ENCODE peak calls at places on chromosomes 6 and 20, in eight cellular contexts. U, Z, J, G, P, M, S and D are unnamed samples. For H3K4me1, the result is how much of the 10 kb centered on the place peaks cover.

GRCh38 chr20:63625771-63626423 is 1.0 kb downstream of the GMEB2 start:
- DNase-seq in M (no peak), Z (no peak), G (peak), S (peak), U (no peak), P (peak), J (no peak), D (no peak)

GRCh38 chr6:93416575-93417420 is 2.6 kb downstream of the EPHA7 start:
- DNase-seq in P (no peak), U (no peak), M (no peak), Z (peak), G (peak), J (peak), S (no peak), D (no peak)

GRCh38 chr6:70363741-70364493 is 49.4 kb upstream of the FAM135A start:
- DNase-seq in S (no peak), M (no peak), Z (no peak), P (no peak), G (no peak), J (no peak), U (no peak), D (no peak)

GRCh38 chr20:10609276-10609675 is 64.5 kb downstream of the JAG1 start:
- DNase-seq in P (peak), M (peak), S (peak), J (no peak), Z (no peak), U (no peak), G (peak), D (no peak)

GRCh38 chr20:63573739-63574131 is 304 bp downstream of the HELZ2 start:
- DNase-seq in M (no peak), U (no peak), S (no peak), P (no peak), Z (no peak), J (no peak), G (no peak), D (no peak)

GRCh38 chr6:35449287-35449881 is 2.8 kb upstream of the FANCE start:
- DNase-seq in M (no peak), Z (no peak), P (peak), J (peak), S (no peak), U (no peak), G (no peak), D (no peak)

GRCh38 chr6:37456126-37456525 is 23.1 kb downstream of the CMTR1 start:
- DNase-seq in U (no peak), G (no peak), J (peak), S (no peak), M (no peak), P (no peak), Z (no peak), D (no peak)

GRCh38 chr20:45817652-45818194 is 5.3 kb downstream of the UBE2C start:
- DNase-seq in P (no peak), U (no peak), J (peak), M (no peak), G (no peak), Z (no peak), S (no peak), D (no peak)

GRCh38 chr6:27814665-27815424 is 97.4 kb downstream of the OR2B2 start:
- DNase-seq in M (peak), G (no peak), Z (no peak), P (peak), J (peak), S (peak), U (peak), D (no peak)

GRCh38 chr6:57255451-57256181 is 33.5 kb upstream of the RAB23 start:
- DNase-seq in Z (no peak), U (no peak), G (no peak), S (no peak), M (no peak), J (no peak), P (no peak), D (no peak)

GRCh38 chr6:118668761-118669411 is 17.5 kb upstream of the CEP85L start:
- DNase-seq in U (no peak), Z (no peak), P (no peak), S (no peak), J (no peak), G (no peak), M (no peak), D (no peak)

GRCh38 chr6:144745434-144745833 is 460.3 kb downstream of the UTRN start:
- DNase-seq in P (no peak), M (no peak), S (no peak), U (no peak), J (no peak), G (no peak), Z (no peak), D (no peak)

GRCh38 chr6:73323323-73323722 is 30.8 kb downstream of the DPPA5 start:
- DNase-seq in P (no peak), G (no peak), J (no peak), U (no peak), Z (no peak), M (no peak), S (no peak), D (no peak)

GRCh38 chr6:79718509-79719247 is 87.5 kb downstream of the SH3BGRL2 start:
- DNase-seq in Z (no peak), G (no peak), U (no peak), J (no peak), S (no peak), M (no peak), P (no peak), D (no peak)

GRCh38 chr6:78483546-78483945 is 383.8 kb upstream of the IRAK1BP1 start:
- DNase-seq in U (no peak), P (no peak), J (no peak), G (no peak), Z (no peak), S (no peak), M (no peak), D (no peak)

GRCh38 chr20:10667077-10667401 is 6.8 kb downstream of the JAG1 start:
- DNase-seq in J (peak), S (peak), Z (peak), U (no peak), P (no peak), M (peak), G (peak), D (no peak)

GRCh38 chr6:70292144-70292543 is 10.7 kb downstream of the COL9A1 start:
- DNase-seq in G (no peak), Z (no peak), M (no peak), U (no peak), S (no peak), P (no peak), J (no peak), D (no peak)

GRCh38 chr6:28490191-28490890 is 25.3 kb downstream of the GPX6 start:
- DNase-seq in Z (no peak), G (no peak), M (peak), P (no peak), U (no peak), J (no peak), S (no peak), D (no peak)

GRCh38 chr20:45495438-45495985 is 19.9 kb downstream of the SPINT3 start:
- DNase-seq in S (no peak), G (no peak), P (no peak), M (no peak), Z (no peak), J (no peak), U (no peak), D (no peak)

GRCh38 chr20:54475334-54476287 is at the start of gene DOK5:
- DNase-seq in J (peak), U (no peak), G (peak), M (peak), Z (no peak), P (peak), S (peak), D (no peak)

GRCh38 chr6:152380993-152381898 is 255.9 kb downstream of the SYNE1 start:
- DNase-seq in P (peak), J (peak), S (peak), U (no peak), Z (peak), M (peak), G (peak), D (no peak)

GRCh38 chr20:17835941-17836861 is 132.4 kb downstream of the SNX5 start:
- DNase-seq in M (peak), Z (no peak), P (no peak), G (peak), S (peak), U (no peak), J (no peak), D (no peak)

GRCh38 chr20:63567382-63568169 is 6.5 kb downstream of the HELZ2 start:
- DNase-seq in J (no peak), S (no peak), Z (no peak), P (peak), G (no peak), U (no peak), M (no peak), D (no peak)

GRCh38 chr6:52598123-52598823 is 21.4 kb upstream of the TRAM2 start:
- DNase-seq in G (peak), M (peak), J (no peak), Z (no peak), U (peak), S (peak), P (peak), D (no peak)

GRCh38 chr6:106910999-106911949 is 63.3 kb downstream of the CD24 start:
- DNase-seq in U (no peak), J (peak), M (no peak), P (no peak), G (no peak), Z (no peak), S (no peak), D (no peak)

GRCh38 chr20:46406986-46407670 is 713 bp upstream of the ELMO2 start:
- DNase-seq in M (peak), Z (peak), S (peak), J (peak), U (no peak), P (peak), G (peak), D (no peak)

GRCh38 chr20:34538671-34539123 is 19.8 kb upstream of the MAP1LC3A start:
- DNase-seq in U (no peak), Z (no peak), G (peak), S (peak), J (peak), M (peak), P (peak), D (no peak)

GRCh38 chr20:52484438-52484837 is 292.9 kb upstream of the ZFP64 start:
- DNase-seq in G (no peak), M (no peak), J (peak), S (no peak), Z (no peak), P (no peak), U (no peak), D (no peak)

GRCh38 chr20:43771791-43772190 is 45.0 kb upstream of the GTSF1L start:
- DNase-seq in U (no peak), J (no peak), M (no peak), S (no peak), Z (no peak), P (no peak), G (no peak), D (no peak)

GRCh38 chr20:62628691-62629090 is 13.6 kb upstream of the SLCO4A1 start:
- DNase-seq in P (no peak), J (no peak), M (no peak), G (no peak), U (no peak), Z (peak), S (no peak), D (no peak)

GRCh38 chr20:1274485-1275313 is 8.6 kb downstream of the SNPH start:
- DNase-seq in J (no peak), U (no peak), M (no peak), P (no peak), Z (no peak), G (no peak), S (no peak), D (no peak)

GRCh38 chr6:136180729-136181128 is 69.4 kb downstream of the MTFR2 start:
- DNase-seq in Z (no peak), J (no peak), U (no peak), P (no peak), G (no peak), S (no peak), M (no peak), D (no peak)

GRCh38 chr6:101178748-101179147 is 214.8 kb upstream of the GRIK2 start:
- DNase-seq in J (no peak), M (no peak), U (no peak), S (no peak), G (no peak), Z (no peak), P (no peak), D (no peak)

GRCh38 chr20:62570897-62571666 is 71.2 kb upstream of the SLCO4A1 start:
- DNase-seq in S (no peak), P (no peak), Z (no peak), G (no peak), J (no peak), M (no peak), U (no peak), D (no peak)

GRCh38 chr6:155021680-155022079 is 26.6 kb downstream of the TIAM2 start:
- DNase-seq in Z (no peak), P (no peak), G (no peak), U (no peak), M (no peak), S (no peak), J (no peak), D (no peak)

GRCh38 chr20:25865715-25866656 is 169.3 kb upstream of the ZNF337 start:
- DNase-seq in U (no peak), P (peak), J (peak), S (peak), Z (peak), M (peak), G (peak), D (no peak)

GRCh38 chr6:121791396-121792315 is 356.2 kb downstream of the GJA1 start:
- DNase-seq in M (no peak), S (no peak), G (no peak), J (no peak), Z (no peak), P (no peak), U (peak), D (no peak)

GRCh38 chr6:154791561-154792317 is 58.5 kb downstream of the SCAF8 start:
- DNase-seq in S (no peak), Z (no peak), U (no peak), M (no peak), J (peak), P (no peak), G (no peak), D (no peak)

GRCh38 chr20:49344140-49344539 is 66.3 kb upstream of the ZNFX1 start:
- DNase-seq in S (no peak), P (no peak), M (no peak), G (no peak), Z (no peak), U (no peak), J (no peak), D (no peak)

GRCh38 chr20:49345538-49345937 is 67.7 kb upstream of the ZNFX1 start:
- DNase-seq in M (peak), Z (peak), U (no peak), J (peak), P (no peak), S (no peak), G (no peak), D (no peak)

GRCh38 chr20:49346682-49347081 is 68.8 kb upstream of the ZNFX1 start:
- DNase-seq in P (no peak), G (no peak), Z (no peak), M (no peak), J (no peak), S (no peak), U (no peak), D (no peak)

GRCh38 chr20:49343246-49343645 is 65.4 kb upstream of the ZNFX1 start:
- DNase-seq in P (no peak), Z (no peak), S (no peak), M (peak), U (no peak), J (peak), G (no peak), D (no peak)

GRCh38 chr20:49344975-49345374 is 67.1 kb upstream of the ZNFX1 start:
- DNase-seq in Z (no peak), G (no peak), U (no peak), M (peak), S (peak), P (peak), J (peak), D (no peak)
- H3K4me3 ChIP-seq in Z (no peak), G (no peak), U (no peak), M (no peak), S (no peak), P (no peak), J (peak), D (no peak)

GRCh38 chr6:130314271-130314670 is 51.5 kb upstream of the TMEM200A start:
- DNase-seq in Z (no peak), P (no peak), M (no peak), J (no peak), S (no peak), U (no peak), G (no peak), D (no peak)

GRCh38 chr6:130307752-130308361 is 58.0 kb upstream of the TMEM200A start:
- DNase-seq in U (no peak), P (no peak), M (no peak), G (no peak), S (no peak), J (peak), Z (no peak), D (no peak)

GRCh38 chr6:130309028-130309427 is 56.8 kb upstream of the TMEM200A start:
- DNase-seq in S (no peak), G (no peak), Z (no peak), J (no peak), P (no peak), M (no peak), U (no peak), D (no peak)

GRCh38 chr6:130313206-130313605 is 52.6 kb upstream of the TMEM200A start:
- DNase-seq in P (no peak), S (no peak), J (no peak), M (no peak), U (no peak), Z (no peak), G (no peak), D (no peak)
- TF ChIP-seq CTCF in P (no peak), S (no peak), J (no peak), M (no peak), U (no peak), Z (no peak), G (no peak), D (no peak)

GRCh38 chr20:21100590-21101452 is 5.3 kb downstream of the LINC00237 start:
- DNase-seq in U (peak), G (no peak), J (no peak), S (no peak), M (no peak), P (no peak), Z (no peak), D (no peak)
- H3K4me1 ChIP-seq in U (under half), G (under half), J (under half), S (under half), M (under half), P (under half), Z (under half), D (under half)

GRCh38 chr6:132131351-132131750 is 180.2 kb upstream of the CCN2 start:
- DNase-seq in P (no peak), S (no peak), Z (no peak), J (no peak), G (no peak), M (no peak), U (no peak), D (no peak)
- H3K4me3 ChIP-seq in P (no peak), S (no peak), Z (no peak), J (no peak), G (no peak), M (no peak), U (no peak), D (peak)

DNA sequence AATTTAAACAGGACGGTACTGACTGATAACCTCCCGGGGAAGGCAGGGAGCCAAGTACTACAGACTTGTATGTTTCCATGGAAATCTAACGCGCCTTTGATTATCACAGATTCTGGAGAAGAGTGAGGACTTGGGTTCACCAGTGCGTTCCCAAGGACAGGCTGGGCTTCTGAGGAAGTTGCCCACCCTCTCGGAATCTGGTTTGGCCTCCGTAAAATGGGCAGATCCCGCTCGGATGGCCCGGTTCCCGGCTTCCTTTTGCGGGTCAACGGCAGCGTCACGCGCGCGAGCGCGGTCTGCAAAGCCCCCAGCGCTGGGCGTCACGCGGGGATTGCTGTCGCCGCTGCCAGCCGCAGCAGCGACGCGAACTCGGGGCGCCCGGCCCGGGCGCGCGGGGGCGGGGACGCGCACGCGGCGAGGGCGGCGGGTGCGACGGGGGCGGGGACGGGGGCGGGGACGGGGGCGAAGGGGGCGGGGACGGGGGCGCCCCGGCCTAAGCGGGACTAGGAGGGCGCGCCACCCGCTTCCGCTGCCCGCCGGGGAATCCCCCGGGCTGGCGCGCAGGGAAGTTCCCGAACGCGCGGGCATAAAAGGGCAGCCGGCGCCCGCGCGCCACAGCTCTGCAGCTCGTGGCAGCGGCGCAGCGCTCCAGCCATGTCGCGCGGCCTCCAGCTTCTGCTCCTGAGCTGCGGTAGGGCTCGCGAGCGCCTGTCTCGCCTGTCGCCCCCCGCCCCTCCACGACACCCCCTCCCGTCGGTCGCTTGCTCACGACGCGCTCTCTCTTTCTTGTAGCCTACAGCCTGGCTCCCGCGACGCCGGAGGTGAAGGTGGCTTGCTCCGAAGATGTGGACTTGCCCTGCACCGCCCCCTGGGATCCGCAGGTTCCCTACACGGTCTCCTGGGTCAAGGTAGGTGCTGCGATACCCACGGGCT is at the start of gene CD83:
- DNase-seq in Z (no peak), J (peak), G (peak), S (peak), P (peak), U (no peak), M (peak), D (no peak)
- TF ChIP-seq CTCF in Z (no peak), J (no peak), G (no peak), S (no peak), P (no peak), U (peak), M (no peak), D (no peak)

DNA sequence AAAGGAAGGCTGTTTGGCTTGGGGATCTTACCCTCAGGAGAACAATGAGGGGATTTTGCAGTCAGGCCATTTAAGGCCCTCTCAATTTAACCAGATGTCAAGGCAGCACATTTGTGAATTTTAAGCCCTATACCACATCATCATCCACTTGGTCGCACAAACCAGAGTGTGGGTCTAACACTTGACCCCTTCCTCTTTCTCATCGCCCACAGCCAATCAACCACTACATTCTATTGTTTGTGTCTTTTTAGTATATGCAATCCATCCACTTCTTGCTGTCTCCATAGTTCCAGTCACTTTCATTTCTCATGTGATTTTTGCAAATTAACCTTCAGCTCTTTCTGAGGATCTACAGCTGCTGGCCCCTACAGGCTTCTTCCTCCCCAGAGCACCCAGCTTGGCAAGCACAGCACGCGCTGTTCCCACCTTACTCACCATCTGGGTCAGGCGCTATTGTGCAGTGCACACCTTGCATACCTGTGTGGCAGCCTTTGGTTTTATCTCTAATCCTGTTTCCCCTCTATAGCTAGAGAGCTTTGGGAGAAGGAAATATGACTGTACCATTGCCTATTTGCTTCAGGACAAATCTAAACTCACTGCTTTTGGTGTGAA is 32.3 kb upstream of the CD83 start:
- DNase-seq in M (no peak), J (no peak), G (no peak), U (no peak), S (no peak), P (no peak), Z (no peak), D (no peak)
- H3K4me1 ChIP-seq in M (under half), J (under half), G (under half), U (under half), S (under half), P (under half), Z (under half), D (under half)

GRCh38 chr6:84762220-84762940 is 2.0 kb downstream of the TBX18 start:
- DNase-seq in G (peak), Z (no peak), J (peak), P (no peak), U (no peak), M (no peak), S (no peak), D (no peak)
- H3K4me3 ChIP-seq in G (no peak), Z (peak), J (no peak), P (no peak), U (peak), M (peak), S (no peak), D (peak)

GRCh38 chr20:57335392-57335791 is 5.8 kb downstream of the SPO11 start:
- DNase-seq in P (no peak), Z (no peak), U (no peak), M (no peak), J (peak), S (no peak), G (no peak), D (no peak)
- TF ChIP-seq CTCF in P (no peak), Z (no peak), U (no peak), M (no peak), J (peak), S (no peak), G (no peak), D (no peak)